ENCODE peak calls at places on chromosomes 3 and 15, in nine cellular contexts. K, C, O, V, H, X, J, A and S are unnamed samples.

GRCh38 chr3:169780738-169781137 is 7.5 kb downstream of the MYNN start:
- DNase-seq in O (no peak), V (no peak), K (no peak), H (no peak), A (no peak), C (no peak), J (no peak), X (no peak), S (no peak)

GRCh38 chr15:63759752-63760151 is 74.0 kb downstream of the HERC1 start:
- DNase-seq in K (no peak), O (no peak), A (no peak), X (no peak), J (no peak), C (no peak), H (no peak), V (no peak), S (no peak)

GRCh38 chr15:69876556-69876955 is 221.2 kb downstream of the TLE3 start:
- DNase-seq in C (no peak), V (no peak), J (peak; percentile 58), K (no peak), O (no peak), A (no peak), X (no peak), H (no peak), S (no peak)

GRCh38 chr3:141578197-141578596 is 91.4 kb downstream of the RASA2 start:
- DNase-seq in O (no peak), V (no peak), A (no peak), K (no peak), J (no peak), X (no peak), C (no peak), H (no peak), S (no peak)

GRCh38 chr15:46917853-46918252 is 799.5 kb upstream of the SEMA6D start:
- DNase-seq in A (no peak), X (no peak), V (no peak), O (no peak), H (no peak), J (no peak), K (no peak), C (no peak), S (no peak)

GRCh38 chr15:26866298-26867198 is at the start of gene GABRA5:
- DNase-seq in J (peak; percentile 82), X (no peak), A (peak; percentile 75), H (no peak), C (no peak), K (no peak), V (no peak), O (peak; percentile 86), S (no peak)

GRCh38 chr15:44023176-44023575 is 171.9 kb downstream of the FRMD5 start:
- DNase-seq in K (no peak), V (no peak), X (no peak), C (no peak), O (no peak), J (no peak), H (no peak), A (no peak), S (no peak)

GRCh38 chr3:62755285-62755684 is 119.9 kb downstream of the CADPS start:
- DNase-seq in C (no peak), K (no peak), O (no peak), A (no peak), H (peak; percentile 6), J (peak; percentile 23), V (peak; percentile 94), X (no peak), S (no peak)

GRCh38 chr3:118628704-118629341 is 405.8 kb downstream of the IGSF11 start:
- DNase-seq in C (peak; percentile 26), X (no peak), A (peak; percentile 86), J (peak; percentile 66), H (peak; percentile 61), V (peak; percentile 46), K (peak; percentile 40), O (peak; percentile 73), S (no peak)

GRCh38 chr15:91118796-91119590 is 18.9 kb downstream of the SV2B start:
- DNase-seq in K (no peak), C (no peak), H (peak; percentile 12), O (no peak), X (no peak), V (no peak), J (no peak), A (no peak), S (no peak)

GRCh38 chr3:114857281-114857680 is 289.8 kb downstream of the ZBTB20 start:
- DNase-seq in C (no peak), J (no peak), A (no peak), H (no peak), X (no peak), V (no peak), O (no peak), K (no peak), S (no peak)

GRCh38 chr15:78021761-78022160 is 55.8 kb downstream of the TBC1D2B start:
- DNase-seq in C (no peak), V (no peak), J (no peak), H (no peak), O (no peak), K (no peak), A (no peak), X (no peak), S (no peak)

GRCh38 chr3:132343018-132343612 is 25.9 kb downstream of the ACP3 start:
- DNase-seq in O (peak; percentile 50), A (peak; percentile 70), K (no peak), X (no peak), J (peak; percentile 41), C (no peak), V (peak; percentile 77), H (peak; percentile 13), S (no peak)

GRCh38 chr3:88005066-88005465 is 53.7 kb downstream of the CGGBP1 start:
- DNase-seq in J (no peak), A (peak; percentile 12), X (no peak), O (peak; percentile 49), C (no peak), H (no peak), K (no peak), V (peak; percentile 60), S (no peak)

GRCh38 chr3:7577513-7577912 is 716.6 kb downstream of the GRM7 start:
- DNase-seq in O (no peak), X (no peak), K (no peak), V (no peak), J (peak; percentile 33), C (no peak), H (no peak), A (no peak), S (no peak)
- H3K9me3 ChIP-seq in O (no peaks in the 10 kb centered on the region), X (no peaks in the 10 kb centered on the region), K (no peaks in the 10 kb centered on the region), V (no peaks in the 10 kb centered on the region), J (peaks cover 6% of the 10 kb centered on the region), C (no peaks in the 10 kb centered on the region), H (no peaks in the 10 kb centered on the region), A (no peaks in the 10 kb centered on the region), S (no peaks in the 10 kb centered on the region)

DNA sequence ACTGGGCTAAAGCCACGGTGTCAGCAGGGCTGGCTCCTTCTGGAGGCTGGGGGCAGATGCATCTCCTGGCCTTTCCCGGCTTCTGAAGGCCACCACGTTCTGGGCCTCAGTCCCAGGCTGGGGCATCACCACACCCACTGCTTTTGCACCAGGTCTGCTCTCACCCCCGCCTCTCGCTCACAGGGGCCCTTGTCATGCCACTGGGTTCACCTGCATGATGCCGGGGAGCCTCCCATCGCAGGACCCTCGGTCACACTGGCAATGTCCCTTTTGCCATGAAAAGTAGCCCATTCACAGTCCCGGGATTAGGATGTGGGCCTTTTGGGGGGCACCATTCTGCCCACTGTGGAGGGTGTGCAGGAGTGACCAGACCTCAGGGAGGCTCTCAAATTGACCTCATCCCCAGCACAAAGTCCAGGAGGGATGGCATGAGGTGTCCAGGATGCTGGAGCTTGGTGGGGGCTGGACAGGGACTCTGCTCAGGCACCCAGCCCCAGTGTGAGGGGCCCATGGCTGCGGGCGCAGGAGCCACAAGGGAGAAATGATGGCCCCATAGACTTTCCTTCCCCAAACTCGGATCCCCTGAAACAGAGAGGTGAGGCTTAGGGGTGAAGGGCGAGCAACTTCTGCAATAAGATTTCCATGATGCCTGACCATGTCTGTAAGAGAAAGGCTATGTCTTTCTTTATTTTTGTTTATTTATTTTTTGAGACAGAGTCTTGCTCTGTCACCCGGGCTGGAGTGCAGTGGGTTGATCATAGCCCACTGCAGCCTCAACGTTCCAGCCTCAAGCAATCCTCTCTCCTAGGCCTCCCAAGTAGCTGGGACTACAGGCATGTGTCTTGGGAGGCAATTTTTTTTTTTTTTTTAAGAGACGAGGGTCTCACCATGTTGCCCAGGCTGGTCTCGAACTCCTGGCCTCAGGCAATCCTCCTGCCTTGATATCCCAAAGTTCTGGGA is 189.1 kb downstream of the GOLGA6L6 start:
- DNase-seq in C (peak; percentile 84), J (no peak), V (no peak), K (no peak), O (no peak), H (no peak), X (no peak), A (no peak), S (no peak)
- H3K9me3 ChIP-seq in C (no peaks in the 10 kb centered on the region), J (no peaks in the 10 kb centered on the region), V (no peaks in the 10 kb centered on the region), K (no peaks in the 10 kb centered on the region), O (peaks cover 26% of the 10 kb centered on the region), H (peaks cover 2% of the 10 kb centered on the region), X (no peaks in the 10 kb centered on the region), A (peaks cover 43% of the 10 kb centered on the region), S (no peaks in the 10 kb centered on the region)

DNA sequence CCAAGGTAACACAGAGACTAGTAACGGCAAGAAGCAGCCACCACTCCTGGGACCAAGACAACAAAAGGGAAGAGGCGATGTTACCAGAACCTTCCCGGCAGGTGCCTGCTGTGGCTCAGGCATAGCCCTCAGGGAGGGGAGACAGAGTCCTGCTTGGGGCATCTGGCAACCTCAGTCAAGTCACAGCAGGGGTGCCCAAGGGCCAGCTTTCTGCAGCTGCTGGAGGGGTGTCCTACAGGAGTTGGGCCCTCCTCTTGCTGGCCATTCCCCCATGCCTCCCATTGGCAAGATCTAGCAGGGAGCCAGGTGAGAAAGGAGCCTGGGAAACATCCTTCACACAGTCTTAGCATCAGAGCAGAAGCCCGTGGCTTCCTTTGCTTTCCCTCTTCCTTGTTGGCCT is 197.3 kb upstream of the IL12A start:
- DNase-seq in A (no peak), K (no peak), V (no peak), X (no peak), J (no peak), O (no peak), H (no peak), C (no peak), S (no peak)
- H3K9me3 ChIP-seq in A (no peaks in the 10 kb centered on the region), K (no peaks in the 10 kb centered on the region), V (no peaks in the 10 kb centered on the region), X (no peaks in the 10 kb centered on the region), J (no peaks in the 10 kb centered on the region), O (no peaks in the 10 kb centered on the region), H (peaks cover 12% of the 10 kb centered on the region), C (no peaks in the 10 kb centered on the region), S (no peaks in the 10 kb centered on the region)

DNA sequence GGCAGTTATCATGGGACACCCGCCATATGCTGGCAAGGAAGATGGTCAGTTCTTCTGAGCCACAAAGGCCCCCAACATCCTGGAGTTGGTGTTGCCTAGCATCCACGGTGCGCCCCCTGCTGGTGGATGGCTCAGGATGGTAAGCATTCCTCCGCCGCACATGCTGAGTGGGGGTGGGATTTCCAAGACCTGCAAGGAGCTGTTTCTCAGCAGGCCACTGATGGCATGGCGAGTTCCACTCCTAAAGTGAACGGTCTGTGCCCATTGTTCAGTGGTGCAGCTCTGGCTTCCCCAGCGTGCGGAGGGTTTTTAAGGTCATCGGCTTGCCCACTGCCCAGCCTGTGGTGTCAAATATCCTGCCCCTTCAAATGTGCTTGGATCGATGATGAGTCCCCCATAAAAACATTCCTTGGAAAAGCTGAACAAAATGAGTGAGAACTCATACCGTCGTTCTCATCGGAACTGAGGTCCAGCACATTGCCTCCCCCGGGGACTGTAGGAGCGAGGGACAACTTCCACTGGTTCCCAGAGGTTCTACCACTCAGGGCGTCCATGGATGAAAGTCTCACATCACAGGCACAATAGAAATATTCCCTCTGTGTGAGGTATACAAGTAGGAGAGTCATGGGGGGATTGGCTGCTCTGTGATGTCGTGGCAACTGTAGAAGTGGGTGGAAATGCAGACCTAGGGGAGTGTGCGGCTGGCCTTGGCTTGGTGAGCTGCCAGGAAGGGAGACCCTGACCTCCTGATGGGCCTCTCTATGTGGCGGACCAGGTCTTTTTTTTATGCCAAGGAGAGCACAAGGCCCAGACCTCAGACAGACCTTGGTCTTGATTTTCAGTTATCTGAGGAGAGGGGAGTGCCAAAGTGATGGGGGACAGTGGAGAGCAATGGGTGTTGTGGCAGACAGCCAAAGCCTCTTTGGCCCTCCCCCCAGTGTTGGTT is 102.0 kb downstream of the SNRPN start:
- DNase-seq in C (no peak), X (no peak), H (no peak), O (peak; percentile 10), A (no peak), K (peak; percentile 7), J (no peak), V (no peak), S (no peak)
- H3K9me3 ChIP-seq in C (peaks cover 100% of the 10 kb centered on the region), X (peaks cover 100% of the 10 kb centered on the region), H (peaks cover 5% of the 10 kb centered on the region), O (peaks cover 64% of the 10 kb centered on the region), A (peaks cover 14% of the 10 kb centered on the region), K (peaks cover 100% of the 10 kb centered on the region), J (no peaks in the 10 kb centered on the region), V (no peaks in the 10 kb centered on the region), S (peaks cover 65% of the 10 kb centered on the region)